ENCODE peak calls at places on chromosome 10, in nine cellular contexts. C is mammary epithelial cell, T is endodermal cell, W is DND-41, Q is adipocyte, J is K562, Y is HCT116, N is neuronal stem cell, K is kidney. P is an unnamed sample.
A peak's percentile ranks its signal among the peaks of the same experiment; 100 is the strongest.

GRCh38 chr10:118506835-118507234 is 88.6 kb downstream of the PRLHR start:
- DNase-seq in C (no peak), T (no peak), W (no peak), Q (no peak), J (no peak), Y (no peak), N (no peak), K (no peak), P (peak; percentile 7)

GRCh38 chr10:42961776-42962119 is 115.1 kb upstream of the RET start:
- DNase-seq in C (no peak), T (no peak), W (no peak), Q (no peak), J (no peak), Y (no peak), N (no peak), K (no peak), P (no peak)

GRCh38 chr10:99125879-99126278 is 109.8 kb downstream of the HPSE2 start:
- DNase-seq in C (no peak), T (peak; percentile 69), W (no peak), Q (no peak), J (no peak), Y (no peak), N (no peak), K (no peak), P (no peak)

GRCh38 chr10:105857284-105858264 is 1216.5 kb downstream of the SORCS3 start:
- DNase-seq in C (no peak), T (no peak), W (no peak), Q (no peak), J (no peak), Y (no peak), N (no peak), K (no peak), P (no peak)

GRCh38 chr10:44992070-44992731 is 8.5 kb upstream of the ZNF22 start:
- DNase-seq in C (no peak), T (peak; percentile 20), W (peak; percentile 3), Q (no peak), J (no peak), Y (no peak), N (no peak), K (peak; percentile 63), P (no peak)

GRCh38 chr10:126702181-126702580 is 31.7 kb upstream of the C10orf90 start:
- DNase-seq in C (no peak), T (no peak), W (no peak), Q (no peak), J (no peak), Y (no peak), N (no peak), K (no peak), P (no peak)

GRCh38 chr10:84329094-84329611 is 764 bp downstream of the CCSER2 start:
- DNase-seq in C (peak; percentile 57), T (peak; percentile 74), W (peak; percentile 58), Q (peak; percentile 71), J (peak; percentile 30), Y (no peak), N (peak; percentile 35), K (no peak), P (peak; percentile 45)

GRCh38 chr10:114638874-114639625 is 19.0 kb downstream of the ABLIM1 start:
- DNase-seq in C (peak; percentile 89), T (no peak), W (no peak), Q (peak; percentile 89), J (no peak), Y (no peak), N (no peak), K (no peak), P (peak; percentile 50)

GRCh38 chr10:60662917-60663614 is 115.2 kb upstream of the CDK1 start:
- DNase-seq in C (peak; percentile 18), T (peak; percentile 53), W (no peak), Q (no peak), J (no peak), Y (peak; percentile 7), N (no peak), K (no peak), P (no peak)

GRCh38 chr10:18478354-18478753 is 173.0 kb downstream of the NSUN6 start:
- DNase-seq in C (no peak), T (no peak), W (no peak), Q (no peak), J (no peak), Y (no peak), N (no peak), K (no peak), P (no peak)

GRCh38 chr10:103814104-103814503 is 41.3 kb downstream of the SH3PXD2A start:
- DNase-seq in C (no peak), T (no peak), W (no peak), Q (no peak), J (no peak), Y (no peak), N (no peak), K (no peak), P (no peak)

GRCh38 chr10:124095096-124095495 is 1.7 kb upstream of the CHST15 start:
- DNase-seq in C (no peak), T (no peak), W (no peak), Q (no peak), J (no peak), Y (no peak), N (no peak), K (no peak), P (no peak)

GRCh38 chr10:94630017-94630688 is 53.4 kb upstream of the CYP2C18 start:
- DNase-seq in C (peak; percentile 8), T (no peak), W (no peak), Q (peak; percentile 64), J (peak; percentile 16), Y (peak; percentile 24), N (peak; percentile 37), K (no peak), P (peak; percentile 48)

GRCh38 chr10:66925896-66926719 is at the start of gene LRRTM3:
- DNase-seq in C (peak; percentile 70), T (peak; percentile 85), W (peak; percentile 10), Q (peak; percentile 91), J (peak; percentile 16), Y (peak; percentile 77), N (peak; percentile 76), K (peak; percentile 46), P (peak; percentile 93)

GRCh38 chr10:14032406-14032998 is 298.2 kb downstream of the FRMD4A start:
- DNase-seq in C (no peak), T (peak; percentile 93), W (peak; percentile 22), Q (no peak), J (peak; percentile 83), Y (peak; percentile 2), N (peak; percentile 52), K (no peak), P (peak; percentile 74)

GRCh38 chr10:49015700-49016099 is 76.1 kb upstream of the LRRC18 start:
- DNase-seq in C (no peak), T (no peak), W (no peak), Q (no peak), J (no peak), Y (no peak), N (no peak), K (no peak), P (no peak)

GRCh38 chr10:131111474-131112080 is 199.9 kb downstream of the TCERG1L start:
- DNase-seq in C (no peak), T (no peak), W (no peak), Q (no peak), J (no peak), Y (no peak), N (no peak), K (peak; percentile 62), P (no peak)

GRCh38 chr10:131110241-131110783 is 201.2 kb downstream of the TCERG1L start:
- DNase-seq in C (no peak), T (no peak), W (no peak), Q (no peak), J (no peak), Y (no peak), N (no peak), K (no peak), P (no peak)

GRCh38 chr10:131109746-131110145 is 201.8 kb downstream of the TCERG1L start:
- DNase-seq in C (no peak), T (no peak), W (no peak), Q (no peak), J (no peak), Y (no peak), N (no peak), K (peak; percentile 67), P (no peak)

GRCh38 chr10:131112691-131113090 is 198.8 kb downstream of the TCERG1L start:
- DNase-seq in C (no peak), T (no peak), W (no peak), Q (no peak), J (no peak), Y (no peak), N (no peak), K (peak; percentile 46), P (no peak)

GRCh38 chr10:131111007-131111406 is 200.5 kb downstream of the TCERG1L start:
- DNase-seq in C (no peak), T (no peak), W (no peak), Q (no peak), J (no peak), Y (no peak), N (no peak), K (peak; percentile 52), P (no peak)
- H3K9me3 ChIP-seq in C (peaks cover 68% of the 10 kb centered on the region), T (no peaks in the 10 kb centered on the region), W (no peaks in the 10 kb centered on the region), Q (peaks cover 6% of the 10 kb centered on the region), J (no peaks in the 10 kb centered on the region), Y (no peaks in the 10 kb centered on the region), N (peaks cover 1% of the 10 kb centered on the region), K (peaks cover 2% of the 10 kb centered on the region), P (no peaks in the 10 kb centered on the region)

GRCh38 chr10:521261-521660 is 168.2 kb downstream of the DIP2C start:
- DNase-seq in C (no peak), T (no peak), W (no peak), Q (no peak), J (no peak), Y (no peak), N (no peak), K (no peak), P (peak; percentile 34)
- H3K9ac ChIP-seq in C (no peak overlapping the region), T (no peak overlapping the region), W (no peak overlapping the region), Q (no peak overlapping the region), J (no peak overlapping the region), Y (no peak overlapping the region), N (no peak overlapping the region), K (no peak overlapping the region), P (no peak overlapping the region)

DNA sequence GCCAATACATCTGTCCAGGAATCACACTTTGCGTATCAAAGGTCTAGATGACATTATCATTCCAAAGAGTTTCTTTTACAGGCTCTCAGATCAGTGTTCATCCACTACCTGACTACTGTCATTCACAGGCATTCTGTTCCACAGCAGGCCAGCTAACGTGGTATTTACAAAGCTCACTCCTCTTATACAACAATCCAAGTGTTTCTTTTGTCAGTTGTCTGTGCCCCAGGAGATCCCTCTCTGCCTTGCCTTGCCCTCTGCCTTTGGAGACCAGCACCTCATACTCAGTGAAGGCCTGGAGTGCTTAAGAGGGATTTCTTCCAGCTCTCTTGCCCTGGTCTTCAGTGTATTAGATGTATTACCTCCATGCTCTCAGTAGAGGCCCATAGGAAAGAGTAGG is 34.6 kb upstream of the CC2D2B start:
- DNase-seq in C (no peak), T (no peak), W (no peak), Q (no peak), J (no peak), Y (no peak), N (no peak), K (no peak), P (no peak)
- H3K9me3 ChIP-seq in C (no peaks in the 10 kb centered on the region), T (peaks cover 39% of the 10 kb centered on the region), W (no peaks in the 10 kb centered on the region), Q (no peaks in the 10 kb centered on the region), J (no peaks in the 10 kb centered on the region), Y (no peaks in the 10 kb centered on the region), N (no peaks in the 10 kb centered on the region), K (no peaks in the 10 kb centered on the region), P (no peaks in the 10 kb centered on the region)

DNA sequence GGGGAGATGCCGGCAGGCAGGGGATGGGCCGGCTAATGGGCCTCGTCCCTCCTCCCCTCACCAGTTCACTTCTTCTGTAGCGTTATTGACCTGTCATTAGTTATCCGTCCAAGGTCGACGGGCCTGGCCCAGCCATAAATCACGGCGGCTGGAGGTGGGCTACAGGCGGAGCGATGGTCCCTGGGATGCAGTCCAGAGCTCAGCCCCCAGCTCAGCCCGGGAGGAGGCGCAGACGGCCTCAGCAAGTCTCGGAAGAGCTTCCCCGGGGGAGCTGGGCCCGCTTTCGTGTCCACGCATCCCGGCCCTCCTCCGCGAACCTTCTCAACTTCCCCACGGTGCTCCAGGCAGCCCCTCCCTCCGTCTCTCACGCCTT is 18.6 kb downstream of the POLL start:
- DNase-seq in C (no peak), T (no peak), W (no peak), Q (no peak), J (no peak), Y (no peak), N (no peak), K (peak; percentile 64), P (peak; percentile 64)
- H3K9ac ChIP-seq in C (no peak overlapping the region), T (no peak overlapping the region), W (no peak overlapping the region), Q (no peak overlapping the region), J (no peak overlapping the region), Y (peak overlapping the region; percentile 72), N (peak overlapping the region; percentile 25), K (no peak overlapping the region), P (no peak overlapping the region)